ENCODE peak calls at places on chromosomes 6 and 20, in nine cellular contexts. X is pancreas, Q is colonic mucosa, E is tibial nerve, R is cardiac muscle cell, G is heart left ventricle, C is psoas muscle, U is mammary epithelial cell, K is A549. J is an unnamed sample.

GRCh38 chr6:142242269-142242668 is 59.5 kb upstream of the ADGRG6 start:
- DNase-seq in Q (no peak), K (no peak), U (no peak), G (no peak), R (no peak), X (no peak), C (no peak), E (no peak), J (no peak)

GRCh38 chr6:69719602-69720193 is 77.1 kb downstream of the LMBRD1 start:
- DNase-seq in E (no peak), G (no peak), K (peak; percentile 2), C (no peak), R (peak; percentile 39), Q (no peak), X (no peak), U (peak; percentile 14), J (no peak)

GRCh38 chr6:34490390-34491090 is 24.7 kb downstream of the PACSIN1 start:
- DNase-seq in Q (no peak), G (no peak), C (peak; percentile 68), E (no peak), X (no peak), K (no peak), U (no peak), R (no peak), J (no peak)

GRCh38 chr20:49483018-49483705 is 694 bp upstream of the KCNB1 start:
- DNase-seq in U (no peak), G (no peak), X (no peak), E (no peak), Q (no peak), R (no peak), C (no peak), K (no peak), J (no peak)

GRCh38 chr6:25022140-25022553 is 86.4 kb upstream of the RIPOR2 start:
- DNase-seq in U (peak; percentile 46), X (no peak), Q (no peak), K (no peak), E (no peak), R (no peak), G (no peak), C (no peak), J (no peak)

GRCh38 chr6:134199848-134200606 is 117.9 kb downstream of the SGK1 start:
- DNase-seq in U (no peak), C (no peak), X (no peak), Q (no peak), G (no peak), E (no peak), K (no peak), R (no peak), J (no peak)

GRCh38 chr20:44431502-44432234 is 44.0 kb upstream of the TTPAL start:
- DNase-seq in K (no peak), R (no peak), G (no peak), Q (no peak), X (no peak), E (no peak), C (no peak), U (no peak), J (no peak)

GRCh38 chr6:105836889-105837288 is 249.2 kb upstream of the PRDM1 start:
- DNase-seq in U (no peak), K (no peak), C (no peak), R (no peak), E (no peak), G (no peak), Q (no peak), X (no peak), J (no peak)

GRCh38 chr6:32609731-32610640 is 20.3 kb upstream of the HLA-DRB1 start:
- DNase-seq in X (no peak), G (peak; percentile 52), Q (peak; percentile 63), U (peak; percentile 96), C (no peak), E (peak; percentile 19), R (peak; percentile 84), K (peak; percentile 25), J (no peak)

GRCh38 chr20:49281059-49281912 is 3.4 kb upstream of the ZNFX1 start:
- DNase-seq in C (no peak), X (no peak), Q (peak; percentile 44), R (no peak), K (no peak), U (no peak), E (no peak), G (no peak), J (no peak)

GRCh38 chr6:151240861-151241642 is 1.3 kb downstream of the AKAP12 start:
- DNase-seq in C (peak; percentile 75), X (peak; percentile 9), E (peak; percentile 37), U (peak; percentile 66), R (peak; percentile 69), K (peak; percentile 40), G (peak; percentile 47), Q (peak; percentile 21), J (peak; percentile 28)

GRCh38 chr6:33632603-33633039 is 11.5 kb downstream of the ITPR3 start:
- DNase-seq in Q (peak; percentile 72), U (peak; percentile 30), K (peak; percentile 58), E (peak; percentile 41), X (peak; percentile 29), G (no peak), C (peak; percentile 71), R (peak; percentile 63), J (peak; percentile 73)

GRCh38 chr6:27505209-27506027 is 32.5 kb upstream of the ZNF184 start:
- DNase-seq in E (peak; percentile 69), X (peak; percentile 29), U (peak; percentile 91), K (peak; percentile 74), C (no peak), Q (peak; percentile 47), G (no peak), R (peak; percentile 13), J (peak; percentile 21)

GRCh38 chr6:156658186-156658585 is 119.0 kb upstream of the ARID1B start:
- DNase-seq in E (peak; percentile 23), C (no peak), U (no peak), X (no peak), Q (no peak), K (no peak), R (no peak), G (no peak), J (no peak)

GRCh38 chr6:96862560-96862959 is 25.3 kb upstream of the GPR63 start:
- DNase-seq in G (no peak), E (no peak), R (no peak), Q (no peak), C (no peak), X (no peak), U (no peak), K (no peak), J (no peak)

GRCh38 chr6:74410630-74411029 is 714.6 kb downstream of the CD109 start:
- DNase-seq in C (no peak), X (no peak), E (no peak), U (no peak), R (no peak), K (no peak), G (no peak), Q (no peak), J (no peak)

GRCh38 chr6:22249646-22250045 is 47.2 kb downstream of the PRL start:
- DNase-seq in R (no peak), U (no peak), K (no peak), G (no peak), C (no peak), E (no peak), X (no peak), Q (no peak), J (no peak)

GRCh38 chr6:30142665-30143064 is 6.7 kb downstream of the TRIM40 start:
- DNase-seq in R (no peak), U (no peak), X (no peak), E (no peak), Q (no peak), C (no peak), G (no peak), K (no peak), J (no peak)

GRCh38 chr20:32516985-32517873 is 67.9 kb downstream of the NOL4L start:
- DNase-seq in E (no peak), X (no peak), G (peak; percentile 67), Q (no peak), C (no peak), R (peak; percentile 73), K (no peak), U (no peak), J (no peak)

DNA sequence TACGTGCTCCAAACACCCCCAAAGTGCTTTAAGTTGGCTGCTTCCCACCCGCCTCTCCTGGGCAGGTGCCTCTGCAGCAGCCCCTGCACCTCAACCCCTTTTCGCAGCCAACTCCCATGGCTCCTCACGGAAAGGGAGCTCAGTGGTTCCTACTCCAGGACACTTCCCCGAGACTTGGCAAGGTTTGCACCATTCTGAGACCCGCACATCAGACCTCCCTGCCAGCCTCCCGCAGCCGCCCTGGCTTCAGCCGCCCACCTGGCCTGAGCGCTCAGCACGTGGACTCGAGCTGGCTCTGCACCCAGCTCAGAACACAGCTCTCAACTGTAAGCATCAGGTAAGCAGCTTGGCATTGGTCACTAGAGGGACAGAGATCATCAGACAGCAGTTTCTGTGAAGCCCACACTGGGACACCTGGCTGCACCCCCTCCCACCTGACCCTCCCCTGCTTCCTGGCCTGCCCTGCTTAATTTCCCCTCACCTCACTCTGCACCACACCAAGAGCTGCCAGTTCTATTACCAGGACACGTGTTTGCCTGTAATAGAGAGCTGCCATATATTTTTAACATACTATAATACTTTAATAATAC is 28.5 kb downstream of the GMDS start:
- DNase-seq in R (no peak), E (no peak), K (no peak), U (no peak), X (no peak), Q (no peak), G (no peak), C (no peak), J (no peak)
- TF ChIP-seq CTCF in R (no peak), E (no peak), K (no peak), U (no peak), X (no peak), Q (no peak), G (no peak), C (no peak), J (no peak)

GRCh38 chr6:165096868-165097267 is 212.5 kb downstream of the C6orf118 start:
- DNase-seq in R (no peak), U (no peak), E (no peak), K (no peak), Q (no peak), G (no peak), X (no peak), C (no peak), J (no peak)
- H3K9me3 ChIP-seq in R (no peaks in the 10 kb centered on the region), U (no peaks in the 10 kb centered on the region), E (peaks cover 10% of the 10 kb centered on the region), K (no peaks in the 10 kb centered on the region), Q (no peaks in the 10 kb centered on the region), G (no peaks in the 10 kb centered on the region), X (no peaks in the 10 kb centered on the region), C (peaks cover 5% of the 10 kb centered on the region), J (peaks cover 5% of the 10 kb centered on the region)

DNA sequence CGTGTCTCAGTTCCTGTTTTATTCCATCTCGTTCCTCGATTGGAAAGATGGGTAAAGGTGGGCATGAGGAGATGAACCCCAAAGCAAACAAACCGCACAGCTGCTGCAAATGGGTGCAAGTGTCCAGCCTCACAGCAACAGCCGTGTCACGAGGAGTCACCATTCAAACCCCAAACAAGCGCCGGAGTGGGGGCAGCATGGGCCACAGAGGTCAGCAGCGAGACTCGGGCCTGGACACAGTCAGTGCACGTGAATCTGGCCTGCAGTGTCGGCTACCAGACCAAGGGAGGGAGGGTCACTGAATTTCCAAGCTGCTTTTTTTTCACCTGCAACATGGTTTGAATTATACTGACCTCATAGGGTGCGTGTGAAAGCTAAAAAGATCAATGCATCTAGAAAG is 63.5 kb downstream of the EZR start:
- DNase-seq in G (no peak), X (no peak), K (no peak), R (no peak), Q (no peak), U (no peak), E (no peak), C (no peak), J (no peak)
- H3K4me1 ChIP-seq in G (peaks cover 11% of the 10 kb centered on the region), X (peaks cover 12% of the 10 kb centered on the region), K (peaks cover 12% of the 10 kb centered on the region), R (peaks cover 44% of the 10 kb centered on the region), Q (no peaks in the 10 kb centered on the region), U (peaks cover 11% of the 10 kb centered on the region), E (no peaks in the 10 kb centered on the region), C (no peaks in the 10 kb centered on the region), J (peaks cover 12% of the 10 kb centered on the region)

GRCh38 chr6:157982580-157983438 is 1.1 kb downstream of the SYNJ2 start:
- DNase-seq in E (no peak), U (peak; percentile 43), X (no peak), G (no peak), Q (peak; percentile 62), K (peak; percentile 54), C (no peak), R (peak; percentile 25), J (peak; percentile 48)
- TF ChIP-seq CTCF in E (peak; percentile 17), U (peak; percentile 46), X (no peak), G (no peak), Q (peak; percentile 25), K (peak; percentile 32), C (no peak), R (peak; percentile 52), J (peak; percentile 58)

J was measured in transverse colon.